ENCODE peak calls at places on chromosomes 13 and 19, in nine cellular contexts. One of them, this sample, is unnamed. For H3K4me1, the result is how much of the 10 kb centered on the place peaks cover.

GRCh38 chr19:9914315-9915207 is 21.8 kb downstream of the OLFM2 start:
- DNase-seq in GM23248: peak
- DNase-seq in kidney: peak
- DNase-seq in IMR-90: peak
- DNase-seq in left ventricle myocardium inferior: peak
- DNase-seq in uterus: peak
- DNase-seq in adipocyte: peak
- DNase-seq in right cardiac atrium: peak
- DNase-seq in thoracic aorta: no peak
- DNase-seq in this sample: peak

GRCh38 chr19:35901854-35902661 is at the start of gene HCST:
- DNase-seq in GM23248: peak
- DNase-seq in kidney: no peak
- DNase-seq in IMR-90: peak
- DNase-seq in left ventricle myocardium inferior: no peak
- DNase-seq in uterus: no peak
- DNase-seq in adipocyte: peak
- DNase-seq in right cardiac atrium: no peak
- DNase-seq in thoracic aorta: no peak
- DNase-seq in this sample: no peak

GRCh38 chr13:103983948-103984347 is 917.7 kb upstream of the SLC10A2 start:
- DNase-seq in GM23248: no peak
- DNase-seq in kidney: no peak
- DNase-seq in IMR-90: no peak
- DNase-seq in left ventricle myocardium inferior: no peak
- DNase-seq in uterus: no peak
- DNase-seq in adipocyte: no peak
- DNase-seq in right cardiac atrium: no peak
- DNase-seq in thoracic aorta: no peak
- DNase-seq in this sample: no peak

GRCh38 chr13:29748097-29748496 is 102.3 kb downstream of the UBL3 start:
- DNase-seq in GM23248: no peak
- DNase-seq in kidney: no peak
- DNase-seq in IMR-90: no peak
- DNase-seq in left ventricle myocardium inferior: no peak
- DNase-seq in uterus: no peak
- DNase-seq in adipocyte: no peak
- DNase-seq in right cardiac atrium: no peak
- DNase-seq in thoracic aorta: no peak
- DNase-seq in this sample: no peak

GRCh38 chr13:110415669-110416068 is 108.6 kb downstream of the COL4A2 start:
- DNase-seq in GM23248: peak
- DNase-seq in kidney: no peak
- DNase-seq in IMR-90: peak
- DNase-seq in left ventricle myocardium inferior: no peak
- DNase-seq in uterus: no peak
- DNase-seq in adipocyte: no peak
- DNase-seq in right cardiac atrium: no peak
- DNase-seq in thoracic aorta: no peak
- DNase-seq in this sample: no peak

GRCh38 chr13:19860884-19861655 is 2.4 kb downstream of the ZMYM5 start:
- DNase-seq in GM23248: peak
- DNase-seq in kidney: no peak
- DNase-seq in IMR-90: peak
- DNase-seq in left ventricle myocardium inferior: no peak
- DNase-seq in uterus: no peak
- DNase-seq in adipocyte: peak
- DNase-seq in right cardiac atrium: no peak
- DNase-seq in thoracic aorta: no peak
- DNase-seq in this sample: no peak

GRCh38 chr13:73496711-73497110 is 437.9 kb downstream of the KLF5 start:
- DNase-seq in GM23248: no peak
- DNase-seq in kidney: no peak
- DNase-seq in IMR-90: no peak
- DNase-seq in left ventricle myocardium inferior: no peak
- DNase-seq in uterus: no peak
- DNase-seq in adipocyte: peak
- DNase-seq in right cardiac atrium: no peak
- DNase-seq in thoracic aorta: no peak
- DNase-seq in this sample: no peak

GRCh38 chr13:32164622-32165268 is 133.2 kb downstream of the FRY start:
- DNase-seq in GM23248: peak
- DNase-seq in kidney: no peak
- DNase-seq in IMR-90: peak
- DNase-seq in left ventricle myocardium inferior: no peak
- DNase-seq in uterus: no peak
- DNase-seq in adipocyte: peak
- DNase-seq in right cardiac atrium: peak
- DNase-seq in thoracic aorta: no peak
- DNase-seq in this sample: no peak

GRCh38 chr19:1221141-1221903 is 15.7 kb downstream of the STK11 start:
- DNase-seq in GM23248: peak
- DNase-seq in kidney: no peak
- DNase-seq in IMR-90: peak
- DNase-seq in left ventricle myocardium inferior: peak
- DNase-seq in uterus: peak
- DNase-seq in adipocyte: no peak
- DNase-seq in right cardiac atrium: peak
- DNase-seq in thoracic aorta: no peak
- DNase-seq in this sample: no peak

GRCh38 chr13:46908511-46908910 is 11.7 kb upstream of the HTR2A start:
- DNase-seq in GM23248: peak
- DNase-seq in kidney: no peak
- DNase-seq in IMR-90: peak
- DNase-seq in left ventricle myocardium inferior: no peak
- DNase-seq in uterus: no peak
- DNase-seq in adipocyte: no peak
- DNase-seq in right cardiac atrium: no peak
- DNase-seq in thoracic aorta: no peak
- DNase-seq in this sample: no peak

GRCh38 chr19:14383898-14384669 is 2.8 kb downstream of the ADGRE5 start:
- DNase-seq in GM23248: peak
- DNase-seq in kidney: no peak
- DNase-seq in IMR-90: peak
- DNase-seq in left ventricle myocardium inferior: no peak
- DNase-seq in uterus: peak
- DNase-seq in adipocyte: peak
- DNase-seq in right cardiac atrium: no peak
- DNase-seq in thoracic aorta: no peak
- DNase-seq in this sample: no peak

DNA sequence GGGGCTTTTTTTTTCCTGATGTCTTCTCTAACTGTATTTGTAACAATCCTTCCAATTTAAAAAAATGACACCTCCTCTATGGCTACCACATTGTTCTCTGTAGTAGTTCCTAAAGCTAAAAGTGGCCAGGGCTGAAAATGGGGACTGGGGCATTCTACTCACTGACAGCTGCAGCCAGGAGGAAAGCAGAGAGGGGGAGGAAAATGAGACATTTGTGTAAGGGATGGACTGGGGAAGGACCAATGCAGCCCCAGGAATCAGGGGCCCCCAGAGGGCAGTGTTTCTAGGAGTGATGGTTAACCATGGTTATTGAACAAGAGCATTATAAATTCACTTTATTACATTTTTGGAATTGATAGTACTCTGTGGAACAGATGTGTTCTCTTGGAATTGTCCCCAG is 34.3 kb upstream of the C1QTNF9 start:
- DNase-seq in GM23248: no peak
- DNase-seq in kidney: no peak
- DNase-seq in IMR-90: no peak
- DNase-seq in left ventricle myocardium inferior: no peak
- DNase-seq in uterus: no peak
- DNase-seq in adipocyte: no peak
- DNase-seq in right cardiac atrium: no peak
- DNase-seq in thoracic aorta: no peak
- DNase-seq in this sample: no peak
- H3K4me1 ChIP-seq in GM23248: under half
- H3K4me1 ChIP-seq in kidney: under half
- H3K4me1 ChIP-seq in IMR-90: under half
- H3K4me1 ChIP-seq in left ventricle myocardium inferior: half or more
- H3K4me1 ChIP-seq in uterus: under half
- H3K4me1 ChIP-seq in adipocyte: under half
- H3K4me1 ChIP-seq in right cardiac atrium: under half
- H3K4me1 ChIP-seq in thoracic aorta: under half
- H3K4me1 ChIP-seq in this sample: under half

GRCh38 chr19:40719414-40719894 is 2.5 kb downstream of the ITPKC start:
- DNase-seq in GM23248: peak
- DNase-seq in kidney: no peak
- DNase-seq in IMR-90: no peak
- DNase-seq in left ventricle myocardium inferior: no peak
- DNase-seq in uterus: no peak
- DNase-seq in adipocyte: no peak
- DNase-seq in right cardiac atrium: no peak
- DNase-seq in thoracic aorta: no peak
- DNase-seq in this sample: no peak

GRCh38 chr19:40716655-40717324 is at the start of the genes COQ8B and ITPKC:
- DNase-seq in GM23248: peak
- DNase-seq in kidney: peak
- DNase-seq in IMR-90: peak
- DNase-seq in left ventricle myocardium inferior: peak
- DNase-seq in uterus: peak
- DNase-seq in adipocyte: peak
- DNase-seq in right cardiac atrium: peak
- DNase-seq in thoracic aorta: peak
- DNase-seq in this sample: peak

GRCh38 chr19:40717325-40717879 is 490 bp downstream of the ITPKC start:
- DNase-seq in GM23248: no peak
- DNase-seq in kidney: no peak
- DNase-seq in IMR-90: no peak
- DNase-seq in left ventricle myocardium inferior: no peak
- DNase-seq in uterus: no peak
- DNase-seq in adipocyte: no peak
- DNase-seq in right cardiac atrium: no peak
- DNase-seq in thoracic aorta: no peak
- DNase-seq in this sample: peak

GRCh38 chr19:40717880-40718773 is 1.2 kb downstream of the ITPKC start:
- DNase-seq in GM23248: peak
- DNase-seq in kidney: peak
- DNase-seq in IMR-90: peak
- DNase-seq in left ventricle myocardium inferior: no peak
- DNase-seq in uterus: peak
- DNase-seq in adipocyte: peak
- DNase-seq in right cardiac atrium: peak
- DNase-seq in thoracic aorta: no peak
- DNase-seq in this sample: peak

GRCh38 chr19:40718774-40719391 is 2.0 kb downstream of the ITPKC start:
- DNase-seq in GM23248: peak
- DNase-seq in kidney: peak
- DNase-seq in IMR-90: peak
- DNase-seq in left ventricle myocardium inferior: peak
- DNase-seq in uterus: peak
- DNase-seq in adipocyte: peak
- DNase-seq in right cardiac atrium: peak
- DNase-seq in thoracic aorta: no peak
- DNase-seq in this sample: peak
- H3K4me1 ChIP-seq in GM23248: under half
- H3K4me1 ChIP-seq in kidney: under half
- H3K4me1 ChIP-seq in IMR-90: under half
- H3K4me1 ChIP-seq in left ventricle myocardium inferior: half or more
- H3K4me1 ChIP-seq in uterus: under half
- H3K4me1 ChIP-seq in adipocyte: under half
- H3K4me1 ChIP-seq in right cardiac atrium: under half
- H3K4me1 ChIP-seq in thoracic aorta: half or more
- H3K4me1 ChIP-seq in this sample: under half

DNA sequence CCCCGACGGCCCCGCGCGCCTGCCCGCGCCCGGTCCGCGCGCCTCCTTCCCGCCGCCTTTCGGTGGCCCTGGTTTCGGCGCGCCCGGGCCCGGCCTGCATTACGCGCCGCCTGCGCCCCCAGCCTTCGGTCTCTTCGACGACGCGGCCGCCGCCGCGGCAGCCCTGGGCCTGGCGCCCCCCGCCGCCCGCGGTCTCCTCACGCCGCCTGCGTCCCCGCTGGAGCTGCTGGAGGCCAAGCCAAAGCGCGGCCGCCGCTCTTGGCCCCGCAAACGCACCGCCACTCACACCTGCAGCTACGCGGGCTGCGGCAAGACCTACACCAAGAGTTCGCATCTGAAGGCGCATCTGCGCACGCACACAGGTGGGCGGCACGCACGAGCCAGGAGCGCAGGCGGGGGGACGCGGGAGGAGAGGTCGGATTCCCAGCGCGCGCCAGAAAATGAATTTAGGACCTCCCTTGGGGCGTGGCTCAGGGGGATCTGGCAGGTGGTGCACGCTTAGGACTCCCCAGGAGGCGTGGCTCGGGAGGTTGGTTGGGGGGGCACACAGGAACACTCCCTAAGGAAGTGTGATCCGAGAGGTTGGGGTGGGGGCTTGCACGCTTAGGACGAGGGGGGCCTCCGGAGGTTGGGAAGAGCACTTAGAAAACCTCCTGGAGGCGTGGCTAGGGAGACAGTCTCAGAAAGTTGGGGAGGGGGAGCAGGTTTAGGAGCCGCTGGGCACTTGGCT is 1.2 kb downstream of the KLF2 start:
- DNase-seq in GM23248: peak
- DNase-seq in kidney: peak
- DNase-seq in IMR-90: no peak
- DNase-seq in left ventricle myocardium inferior: no peak
- DNase-seq in uterus: peak
- DNase-seq in adipocyte: peak
- DNase-seq in right cardiac atrium: peak
- DNase-seq in thoracic aorta: no peak
- DNase-seq in this sample: no peak
- H3K4me1 ChIP-seq in GM23248: under half
- H3K4me1 ChIP-seq in kidney: under half
- H3K4me1 ChIP-seq in IMR-90: under half
- H3K4me1 ChIP-seq in left ventricle myocardium inferior: under half
- H3K4me1 ChIP-seq in uterus: under half
- H3K4me1 ChIP-seq in adipocyte: under half
- H3K4me1 ChIP-seq in right cardiac atrium: under half
- H3K4me1 ChIP-seq in thoracic aorta: under half
- H3K4me1 ChIP-seq in this sample: under half

GRCh38 chr19:44753932-44754742 is 5.6 kb downstream of the BCL3 start:
- DNase-seq in GM23248: peak
- DNase-seq in kidney: peak
- DNase-seq in IMR-90: peak
- DNase-seq in left ventricle myocardium inferior: peak
- DNase-seq in uterus: peak
- DNase-seq in adipocyte: peak
- DNase-seq in right cardiac atrium: peak
- DNase-seq in thoracic aorta: peak
- DNase-seq in this sample: peak

GRCh38 chr19:44754743-44755066 is 6.2 kb downstream of the BCL3 start:
- DNase-seq in GM23248: no peak
- DNase-seq in kidney: peak
- DNase-seq in IMR-90: no peak
- DNase-seq in left ventricle myocardium inferior: no peak
- DNase-seq in uterus: no peak
- DNase-seq in adipocyte: no peak
- DNase-seq in right cardiac atrium: no peak
- DNase-seq in thoracic aorta: no peak
- DNase-seq in this sample: no peak

GRCh38 chr19:44756089-44756562 is 7.6 kb downstream of the BCL3 start:
- DNase-seq in GM23248: no peak
- DNase-seq in kidney: peak
- DNase-seq in IMR-90: no peak
- DNase-seq in left ventricle myocardium inferior: no peak
- DNase-seq in uterus: no peak
- DNase-seq in adipocyte: no peak
- DNase-seq in right cardiac atrium: no peak
- DNase-seq in thoracic aorta: no peak
- DNase-seq in this sample: no peak

GRCh38 chr19:44753619-44753931 is 5.1 kb downstream of the BCL3 start:
- DNase-seq in GM23248: no peak
- DNase-seq in kidney: no peak
- DNase-seq in IMR-90: no peak
- DNase-seq in left ventricle myocardium inferior: no peak
- DNase-seq in uterus: no peak
- DNase-seq in adipocyte: no peak
- DNase-seq in right cardiac atrium: no peak
- DNase-seq in thoracic aorta: no peak
- DNase-seq in this sample: no peak

GRCh38 chr19:44755219-44755618 is 6.7 kb downstream of the BCL3 start:
- DNase-seq in GM23248: no peak
- DNase-seq in kidney: peak
- DNase-seq in IMR-90: no peak
- DNase-seq in left ventricle myocardium inferior: no peak
- DNase-seq in uterus: no peak
- DNase-seq in adipocyte: no peak
- DNase-seq in right cardiac atrium: peak
- DNase-seq in thoracic aorta: no peak
- DNase-seq in this sample: no peak
- H3K4me1 ChIP-seq in GM23248: under half
- H3K4me1 ChIP-seq in kidney: half or more
- H3K4me1 ChIP-seq in IMR-90: half or more
- H3K4me1 ChIP-seq in left ventricle myocardium inferior: half or more
- H3K4me1 ChIP-seq in uterus: under half
- H3K4me1 ChIP-seq in adipocyte: half or more
- H3K4me1 ChIP-seq in right cardiac atrium: under half
- H3K4me1 ChIP-seq in thoracic aorta: half or more
- H3K4me1 ChIP-seq in this sample: under half

This sample was measured in prostate gland.